ENCODE peak calls at places on chromosome 20, in four cellular contexts. L is mammary epithelial cell; H is endothelial cell; Z is CD8-positive, alpha-beta T cell. E is an unnamed sample.

GRCh38 chr20:57082546-57082945 is 183.9 kb downstream of the BMP7 start:
- DNase-seq in L (no peak), H (no peak), Z (no peak), E (no peak)

GRCh38 chr20:19027971-19028370 is 184.5 kb upstream of the SLC24A3 start:
- DNase-seq in L (no peak), H (no peak), Z (no peak), E (no peak)

GRCh38 chr20:51272392-51272791 is 249.5 kb upstream of the KCNG1 start:
- DNase-seq in L (no peak), H (no peak), Z (no peak), E (no peak)

GRCh38 chr20:37276494-37277252 is 12.8 kb upstream of the MANBAL start:
- DNase-seq in L (peak), H (no peak), Z (peak), E (peak)

GRCh38 chr20:63976980-63977391 is 2.5 kb downstream of the SAMD10 start:
- DNase-seq in L (no peak), H (no peak), Z (no peak), E (peak)

GRCh38 chr20:63501818-63502670 is 3.2 kb upstream of the EEF1A2 start:
- DNase-seq in L (no peak), H (no peak), Z (no peak), E (peak)

GRCh38 chr20:61350500-61351250 is 98.6 kb downstream of the CDH4 start:
- DNase-seq in L (no peak), H (no peak), Z (no peak), E (no peak)

GRCh38 chr20:61278296-61278695 is 26.2 kb downstream of the CDH4 start:
- DNase-seq in L (no peak), H (no peak), Z (no peak), E (no peak)

GRCh38 chr20:32585011-32585518 is at the start of gene NOL4L:
- DNase-seq in L (peak), H (peak), Z (peak), E (no peak)

GRCh38 chr20:61459705-61460104 is 207.6 kb downstream of the CDH4 start:
- DNase-seq in L (no peak), H (no peak), Z (no peak), E (no peak)

GRCh38 chr20:32455901-32456701 is 98.0 kb downstream of the ASXL1 start:
- DNase-seq in L (no peak), H (no peak), Z (no peak), E (no peak)

GRCh38 chr20:33936651-33937050 is 57.1 kb upstream of the RALY start:
- DNase-seq in L (no peak), H (no peak), Z (no peak), E (no peak)

GRCh38 chr20:53658327-53658726 is 64.7 kb upstream of the ZNF217 start:
- DNase-seq in L (no peak), H (no peak), Z (no peak), E (no peak)